ENCODE peak calls at places on chromosomes 4 and X, in four cellular contexts. One of them, this sample, is unnamed.

GRCh38 chrX:74458738-74459137 is 37.4 kb downstream of the SLC16A2 start:
- DNase-seq in SK-N-SH: no peak
- DNase-seq in K562: no peak
- DNase-seq in GM12878: no peak
- DNase-seq in this sample: no peak

GRCh38 chrX:69060631-69061408 is 104.4 kb downstream of the PJA1 start:
- DNase-seq in SK-N-SH: no peak
- DNase-seq in K562: no peak
- DNase-seq in GM12878: no peak
- DNase-seq in this sample: peak

GRCh38 chrX:134161162-134161561 is 75.8 kb upstream of the CCDC160 start:
- DNase-seq in SK-N-SH: no peak
- DNase-seq in K562: no peak
- DNase-seq in GM12878: no peak
- DNase-seq in this sample: no peak

GRCh38 chrX:31609130-31609529 is 537.3 kb upstream of the FTHL17 start:
- DNase-seq in SK-N-SH: no peak
- DNase-seq in K562: no peak
- DNase-seq in GM12878: no peak
- DNase-seq in this sample: no peak

GRCh38 chr4:82136161-82136801 is 237.5 kb downstream of the HNRNPD start:
- DNase-seq in SK-N-SH: no peak
- DNase-seq in K562: no peak
- DNase-seq in GM12878: no peak
- DNase-seq in this sample: no peak

GRCh38 chrX:150919401-150919800 is 20.9 kb upstream of the CD99L2 start:
- DNase-seq in SK-N-SH: no peak
- DNase-seq in K562: no peak
- DNase-seq in GM12878: no peak
- DNase-seq in this sample: no peak

GRCh38 chr4:25760518-25761157 is 102.2 kb downstream of the SEL1L3 start:
- DNase-seq in SK-N-SH: no peak
- DNase-seq in K562: no peak
- DNase-seq in GM12878: no peak
- DNase-seq in this sample: no peak

GRCh38 chr4:65658117-65658516 is 12.2 kb downstream of the EPHA5 start:
- DNase-seq in SK-N-SH: no peak
- DNase-seq in K562: no peak
- DNase-seq in GM12878: no peak
- DNase-seq in this sample: no peak

GRCh38 chr4:13484749-13485345 is 707 bp upstream of the RAB28 start:
- DNase-seq in SK-N-SH: no peak
- DNase-seq in K562: peak
- DNase-seq in GM12878: no peak
- DNase-seq in this sample: no peak

GRCh38 chr4:173152104-173152503 is 16.5 kb upstream of the GALNT7 start:
- DNase-seq in SK-N-SH: no peak
- DNase-seq in K562: no peak
- DNase-seq in GM12878: no peak
- DNase-seq in this sample: peak

GRCh38 chr4:19227701-19228100 is 1024.0 kb upstream of the SLIT2 start:
- DNase-seq in SK-N-SH: no peak
- DNase-seq in K562: no peak
- DNase-seq in GM12878: no peak
- DNase-seq in this sample: no peak

GRCh38 chr4:149264093-149264733 is 551.4 kb downstream of the IQCM start:
- DNase-seq in SK-N-SH: peak
- DNase-seq in K562: peak
- DNase-seq in GM12878: peak
- DNase-seq in this sample: peak
- TF ChIP-seq USF1 in SK-N-SH: no peak
- TF ChIP-seq USF1 in K562: no peak
- TF ChIP-seq USF1 in GM12878: no peak
- TF ChIP-seq USF1 in this sample: no peak

DNA sequence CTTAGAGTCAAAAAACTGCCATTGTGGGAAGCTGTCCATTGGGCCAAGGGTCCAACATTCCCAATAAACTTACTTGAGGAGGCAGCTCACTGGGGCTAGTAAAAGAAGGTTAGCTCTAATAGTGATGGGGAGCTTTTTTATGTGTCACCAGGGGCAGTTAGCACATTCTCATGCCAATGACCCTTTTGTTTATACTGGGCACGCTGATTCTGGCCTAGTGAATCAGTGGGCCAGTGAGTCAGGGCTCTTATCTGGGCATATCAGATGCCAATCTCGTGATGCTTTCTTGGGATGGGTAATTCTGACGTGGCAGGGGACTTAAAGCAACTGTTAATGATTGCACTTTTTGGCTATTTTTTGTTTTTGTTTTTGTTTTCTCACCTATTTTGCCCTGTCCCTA is 27.8 kb downstream of the TCEAL1 start:
- DNase-seq in SK-N-SH: no peak
- DNase-seq in K562: no peak
- DNase-seq in GM12878: no peak
- DNase-seq in this sample: no peak
- TF ChIP-seq USF1 in SK-N-SH: no peak
- TF ChIP-seq USF1 in K562: no peak
- TF ChIP-seq USF1 in GM12878: no peak
- TF ChIP-seq USF1 in this sample: no peak

GRCh38 chrX:10722804-10723364 is 102.5 kb upstream of the MID1 start:
- DNase-seq in SK-N-SH: peak
- DNase-seq in K562: peak
- DNase-seq in GM12878: no peak
- DNase-seq in this sample: peak
- TF ChIP-seq USF1 in SK-N-SH: no peak
- TF ChIP-seq USF1 in K562: no peak
- TF ChIP-seq USF1 in GM12878: no peak
- TF ChIP-seq USF1 in this sample: no peak

GRCh38 chr4:47668810-47669408 is 169.0 kb downstream of the CORIN start:
- DNase-seq in SK-N-SH: peak
- DNase-seq in K562: peak
- DNase-seq in GM12878: no peak
- DNase-seq in this sample: no peak
- TF ChIP-seq USF1 in SK-N-SH: no peak
- TF ChIP-seq USF1 in K562: no peak
- TF ChIP-seq USF1 in GM12878: no peak
- TF ChIP-seq USF1 in this sample: no peak

GRCh38 chr4:22410645-22411247 is 105.1 kb downstream of the ADGRA3 start:
- DNase-seq in SK-N-SH: no peak
- DNase-seq in K562: no peak
- DNase-seq in GM12878: no peak
- DNase-seq in this sample: no peak
- TF ChIP-seq USF1 in SK-N-SH: no peak
- TF ChIP-seq USF1 in K562: no peak
- TF ChIP-seq USF1 in GM12878: no peak
- TF ChIP-seq USF1 in this sample: no peak

DNA sequence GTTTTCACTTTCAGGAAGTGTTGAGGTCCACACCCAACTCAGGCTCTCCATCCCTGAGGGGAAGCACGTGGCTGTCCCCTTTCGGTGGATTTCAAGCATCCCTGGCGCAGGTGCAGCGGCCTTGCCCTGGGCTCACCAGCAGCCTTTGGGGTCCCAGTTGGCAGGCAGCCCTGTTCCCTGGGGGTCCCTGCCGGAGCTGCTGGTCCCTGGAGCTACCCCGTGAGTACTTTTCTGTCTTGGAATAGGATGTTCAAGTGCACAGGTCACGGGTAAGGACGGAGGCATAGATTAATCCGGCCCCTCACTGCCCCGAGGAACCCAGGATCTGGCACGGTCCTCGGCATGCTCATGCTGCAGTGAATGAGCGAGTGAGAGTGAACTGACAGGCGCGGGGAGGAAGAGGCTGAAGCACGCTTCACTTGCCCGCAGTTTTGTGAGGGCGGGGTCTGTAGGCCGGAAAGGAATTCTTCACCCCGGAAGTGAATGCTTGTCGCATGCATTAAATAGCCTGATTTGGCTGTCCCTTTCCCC is 117.2 kb upstream of the FAT1 start:
- DNase-seq in SK-N-SH: no peak
- DNase-seq in K562: peak
- DNase-seq in GM12878: no peak
- DNase-seq in this sample: no peak
- TF ChIP-seq USF1 in SK-N-SH: no peak
- TF ChIP-seq USF1 in K562: peak
- TF ChIP-seq USF1 in GM12878: no peak
- TF ChIP-seq USF1 in this sample: no peak

GRCh38 chr4:8817081-8817812 is 54.4 kb downstream of the HMX1 start:
- DNase-seq in SK-N-SH: peak
- DNase-seq in K562: no peak
- DNase-seq in GM12878: no peak
- DNase-seq in this sample: peak
- TF ChIP-seq USF1 in SK-N-SH: no peak
- TF ChIP-seq USF1 in K562: no peak
- TF ChIP-seq USF1 in GM12878: no peak
- TF ChIP-seq USF1 in this sample: no peak

GRCh38 chr4:178395798-178396197 is 953.6 kb upstream of the AGA start:
- DNase-seq in SK-N-SH: no peak
- DNase-seq in K562: no peak
- DNase-seq in GM12878: no peak
- DNase-seq in this sample: no peak
- TF ChIP-seq USF1 in SK-N-SH: no peak
- TF ChIP-seq USF1 in K562: no peak
- TF ChIP-seq USF1 in GM12878: no peak
- TF ChIP-seq USF1 in this sample: no peak

GRCh38 chr4:174201898-174202297 is 81.6 kb downstream of the FBXO8 start:
- DNase-seq in SK-N-SH: no peak
- DNase-seq in K562: no peak
- DNase-seq in GM12878: no peak
- DNase-seq in this sample: no peak
- TF ChIP-seq USF1 in SK-N-SH: no peak
- TF ChIP-seq USF1 in K562: no peak
- TF ChIP-seq USF1 in GM12878: no peak
- TF ChIP-seq USF1 in this sample: no peak

GRCh38 chrX:99308302-99308701 is 1101.8 kb downstream of the PCDH19 start:
- DNase-seq in SK-N-SH: no peak
- DNase-seq in K562: no peak
- DNase-seq in GM12878: no peak
- DNase-seq in this sample: no peak
- TF ChIP-seq USF1 in SK-N-SH: no peak
- TF ChIP-seq USF1 in K562: no peak
- TF ChIP-seq USF1 in GM12878: no peak
- TF ChIP-seq USF1 in this sample: no peak